ENCODE peak calls at places on chromosomes 12 and 14, in ten cellular contexts. H is SK-N-SH; O is endothelial cell of umbilical vein; L is CD4-positive, alpha-beta T cell; J is CD8-positive, alpha-beta memory T cell; U is tibial artery; B is tibial nerve; G is esophagus squamous epithelium; N is trophoblast cell; R is endodermal cell. Q is an unnamed sample. For H3K9me3, the result is how much of the 10 kb centered on the place peaks cover.

GRCh38 chr12:126558810-126559209 is 1493.6 kb downstream of the AACS start:
- DNase-seq in H (no peak), O (no peak), L (no peak), J (no peak), U (no peak), B (no peak), G (no peak), N (no peak), R (no peak), Q (no peak)

GRCh38 chr12:65004270-65004669 is 116.8 kb downstream of the WIF1 start:
- DNase-seq in H (no peak), O (no peak), L (no peak), J (no peak), U (no peak), B (no peak), G (no peak), N (no peak), R (no peak), Q (no peak)

GRCh38 chr14:68884031-68885030 is 91.5 kb upstream of the ZFP36L1 start:
- DNase-seq in H (no peak), O (peak), L (no peak), J (no peak), U (peak), B (no peak), G (no peak), N (no peak), R (no peak), Q (peak)

GRCh38 chr14:91369628-91370445 is 47.8 kb downstream of the CCDC88C start:
- DNase-seq in H (no peak), O (peak), L (no peak), J (no peak), U (no peak), B (no peak), G (no peak), N (peak), R (no peak), Q (peak)

GRCh38 chr12:112381421-112381897 is 772 bp downstream of the HECTD4 start:
- DNase-seq in H (no peak), O (peak), L (peak), J (no peak), U (no peak), B (no peak), G (no peak), N (peak), R (peak), Q (peak)

GRCh38 chr12:80936642-80937390 is 918 bp downstream of the LIN7A start:
- DNase-seq in H (peak), O (peak), L (no peak), J (no peak), U (peak), B (no peak), G (no peak), N (peak), R (peak), Q (peak)

GRCh38 chr12:110351119-110351518 is 52.4 kb downstream of the ANAPC7 start:
- DNase-seq in H (no peak), O (no peak), L (no peak), J (no peak), U (no peak), B (no peak), G (no peak), N (no peak), R (no peak), Q (no peak)

GRCh38 chr14:68663385-68664076 is 129.3 kb downstream of the ZFP36L1 start:
- DNase-seq in H (no peak), O (no peak), L (no peak), J (no peak), U (no peak), B (no peak), G (no peak), N (no peak), R (no peak), Q (peak)

GRCh38 chr12:76883826-76884225 is 5.0 kb upstream of the CSRP2 start:
- DNase-seq in H (no peak), O (no peak), L (no peak), J (no peak), U (no peak), B (peak), G (no peak), N (no peak), R (peak), Q (no peak)

GRCh38 chr14:52369305-52369781 is 55.2 kb downstream of the PTGER2 start:
- DNase-seq in H (no peak), O (no peak), L (no peak), J (no peak), U (no peak), B (no peak), G (no peak), N (no peak), R (no peak), Q (peak)

GRCh38 chr14:54621686-54622085 is 54.8 kb downstream of the SAMD4A start:
- DNase-seq in H (no peak), O (no peak), L (no peak), J (no peak), U (no peak), B (no peak), G (no peak), N (no peak), R (no peak), Q (peak)

GRCh38 chr14:89364316-89364715 is 52.7 kb downstream of the FOXN3 start:
- DNase-seq in H (no peak), O (no peak), L (no peak), J (no peak), U (no peak), B (no peak), G (no peak), N (no peak), R (no peak), Q (no peak)

GRCh38 chr14:105223260-105223659 is 25.1 kb upstream of the BTBD6 start:
- DNase-seq in H (no peak), O (no peak), L (no peak), J (no peak), U (no peak), B (no peak), G (no peak), N (peak), R (no peak), Q (no peak)

GRCh38 chr12:76428117-76428516 is 79.9 kb upstream of the BBS10 start:
- DNase-seq in H (no peak), O (no peak), L (no peak), J (no peak), U (no peak), B (no peak), G (no peak), N (no peak), R (no peak), Q (no peak)

GRCh38 chr12:104522985-104523719 is 66.4 kb downstream of the CHST11 start:
- DNase-seq in H (no peak), O (peak), L (no peak), J (no peak), U (no peak), B (no peak), G (no peak), N (peak), R (no peak), Q (peak)

GRCh38 chr14:24307575-24308341 is at the start of gene CIDEB:
- DNase-seq in H (peak), O (peak), L (peak), J (peak), U (peak), B (no peak), G (no peak), N (peak), R (peak), Q (peak)

GRCh38 chr12:26156996-26157395 is 32.2 kb upstream of the BHLHE41 start:
- DNase-seq in H (no peak), O (no peak), L (no peak), J (no peak), U (no peak), B (no peak), G (no peak), N (no peak), R (no peak), Q (no peak)

GRCh38 chr14:52051251-52051650 is 17.6 kb downstream of the NID2 start:
- DNase-seq in H (no peak), O (no peak), L (no peak), J (no peak), U (no peak), B (no peak), G (no peak), N (no peak), R (no peak), Q (no peak)

DNA sequence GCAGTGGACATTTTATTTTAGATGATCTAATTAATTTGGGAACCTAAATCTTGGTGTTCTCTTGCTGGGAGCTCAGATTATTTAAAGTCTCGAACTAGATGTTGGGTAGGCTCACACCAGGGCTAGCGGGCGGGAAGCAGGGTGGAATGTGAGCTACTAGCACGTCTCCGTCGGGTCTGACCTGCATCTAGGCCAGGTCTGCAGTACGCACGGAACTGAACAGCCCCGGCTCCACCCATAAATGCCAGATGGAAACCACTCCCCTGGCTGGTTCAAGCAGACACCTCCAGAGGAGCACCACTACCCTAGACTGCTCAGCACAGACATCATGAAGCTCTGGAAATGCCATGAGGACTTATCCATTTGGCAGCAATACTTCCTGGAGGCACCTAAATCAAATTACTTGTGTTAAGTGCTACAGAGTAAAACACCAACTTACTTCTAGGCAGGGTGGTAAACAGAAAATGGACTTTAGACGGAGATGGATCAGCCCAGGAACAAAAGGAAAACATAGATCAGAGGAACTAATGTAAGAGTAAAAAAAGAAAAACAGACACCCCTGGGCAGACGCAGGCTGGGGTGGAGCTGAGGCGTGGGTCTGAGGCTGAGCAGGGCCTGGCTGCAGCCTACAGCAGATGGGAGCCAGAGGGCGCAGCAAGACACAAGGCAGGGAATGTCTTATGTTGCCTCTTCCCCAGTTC is 10.2 kb downstream of the ZNF605 start:
- DNase-seq in H (no peak), O (no peak), L (no peak), J (no peak), U (no peak), B (no peak), G (no peak), N (no peak), R (no peak), Q (no peak)
- H3K9me3 ChIP-seq in H (under half), O (under half), L (half or more), J (under half), U (half or more), B (under half), G (half or more), N (half or more), R (half or more), Q (half or more)

DNA sequence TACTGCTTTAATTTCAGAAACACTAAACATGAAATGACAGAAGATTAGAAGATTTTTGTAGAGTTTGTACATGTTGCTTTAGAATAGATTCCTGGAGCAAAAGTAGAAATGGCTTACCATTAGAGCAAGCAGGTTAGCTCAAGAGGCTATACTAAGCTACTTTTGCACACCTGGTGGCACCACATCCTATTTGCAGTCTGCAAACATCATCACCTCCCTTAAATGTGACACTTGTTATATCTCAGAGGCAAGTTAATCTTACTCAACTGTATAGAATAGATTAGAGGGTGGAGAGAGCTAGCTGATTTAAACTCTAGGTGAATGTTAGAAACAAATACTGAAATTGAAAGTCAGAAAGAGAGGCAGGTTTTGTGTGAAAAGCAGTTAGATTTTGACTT is 30.7 kb upstream of the OR4E1 start:
- DNase-seq in H (no peak), O (no peak), L (no peak), J (no peak), U (no peak), B (no peak), G (no peak), N (no peak), R (no peak), Q (no peak)
- H3K9me3 ChIP-seq in H (under half), O (under half), L (under half), J (under half), U (under half), B (under half), G (under half), N (under half), R (under half), Q (under half)

GRCh38 chr14:42299692-42300091 is 693.0 kb downstream of the LRFN5 start:
- DNase-seq in H (no peak), O (no peak), L (no peak), J (no peak), U (no peak), B (no peak), G (no peak), N (no peak), R (no peak), Q (no peak)
- H3K9me3 ChIP-seq in H (under half), O (under half), L (under half), J (under half), U (under half), B (under half), G (under half), N (under half), R (under half), Q (under half)

GRCh38 chr12:28367326-28367725 is 177.1 kb downstream of the CCDC91 start:
- DNase-seq in H (no peak), O (no peak), L (no peak), J (no peak), U (no peak), B (no peak), G (no peak), N (no peak), R (no peak), Q (no peak)
- H3K9me3 ChIP-seq in H (under half), O (under half), L (under half), J (under half), U (under half), B (under half), G (under half), N (under half), R (half or more), Q (under half)

GRCh38 chr14:40216976-40217375 is 784.7 kb upstream of the FBXO33 start:
- DNase-seq in H (no peak), O (no peak), L (no peak), J (no peak), U (no peak), B (no peak), G (no peak), N (no peak), R (no peak), Q (no peak)

GRCh38 chr14:40222996-40223395 is 790.8 kb upstream of the FBXO33 start:
- DNase-seq in H (no peak), O (no peak), L (no peak), J (no peak), U (no peak), B (no peak), G (no peak), N (no peak), R (no peak), Q (no peak)

GRCh38 chr14:40218282-40218941 is 786.2 kb upstream of the FBXO33 start:
- DNase-seq in H (no peak), O (no peak), L (no peak), J (no peak), U (no peak), B (no peak), G (no peak), N (no peak), R (no peak), Q (no peak)

GRCh38 chr14:40219032-40219431 is 786.8 kb upstream of the FBXO33 start:
- DNase-seq in H (no peak), O (no peak), L (no peak), J (no peak), U (no peak), B (no peak), G (no peak), N (no peak), R (no peak), Q (no peak)

DNA sequence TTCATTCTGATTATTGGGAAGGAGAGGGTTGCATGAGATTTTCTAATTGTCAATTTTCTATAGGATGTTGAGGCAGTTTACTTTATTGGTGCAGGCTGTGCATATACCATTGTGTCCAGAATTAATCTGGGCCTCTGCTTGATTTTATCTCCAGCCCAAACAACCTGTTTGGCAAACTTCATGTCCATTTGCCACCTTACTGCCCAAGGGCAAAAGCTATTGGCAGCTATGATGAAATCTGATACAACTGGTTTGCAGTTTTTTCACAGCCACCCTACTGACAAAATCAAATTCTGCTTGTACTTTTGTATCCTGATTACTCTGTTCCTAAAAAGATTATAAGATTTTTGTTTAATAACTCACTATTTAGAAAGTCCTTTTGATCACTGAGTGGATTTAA is 789.2 kb upstream of the FBXO33 start:
- DNase-seq in H (no peak), O (no peak), L (no peak), J (no peak), U (no peak), B (no peak), G (no peak), N (peak), R (no peak), Q (no peak)
- H3K9me3 ChIP-seq in H (under half), O (under half), L (under half), J (under half), U (under half), B (under half), G (under half), N (under half), R (under half), Q (under half)

GRCh38 chr12:45638386-45638785 is 91.1 kb upstream of the ARID2 start:
- DNase-seq in H (no peak), O (peak), L (no peak), J (no peak), U (no peak), B (no peak), G (no peak), N (no peak), R (no peak), Q (no peak)
- H3K9me3 ChIP-seq in H (under half), O (under half), L (under half), J (under half), U (under half), B (under half), G (under half), N (under half), R (under half), Q (under half)

DNA sequence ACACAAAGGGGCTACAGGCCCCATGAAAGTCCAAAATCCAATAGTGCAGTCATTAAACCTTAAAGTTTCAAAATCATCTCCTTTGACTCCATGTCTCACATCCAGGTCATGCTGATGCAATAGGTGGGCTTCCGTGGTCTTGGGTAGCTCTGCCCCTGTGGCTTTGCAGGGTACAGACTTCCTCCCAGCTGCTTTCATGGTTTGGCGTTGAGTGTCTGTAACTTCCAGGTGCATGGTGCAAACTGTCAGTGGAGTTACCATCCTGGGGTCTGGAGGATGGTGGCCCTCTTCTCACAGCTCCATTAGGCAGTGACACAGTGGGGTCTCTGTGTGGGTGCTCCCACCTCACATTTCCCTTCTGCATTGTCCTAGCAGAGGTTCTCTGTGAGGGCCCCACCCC is 8.5 kb upstream of the OR4Q2 start:
- DNase-seq in H (no peak), O (no peak), L (no peak), J (no peak), U (no peak), B (no peak), G (no peak), N (no peak), R (no peak), Q (no peak)
- H3K9me3 ChIP-seq in H (under half), O (under half), L (under half), J (under half), U (under half), B (under half), G (under half), N (under half), R (half or more), Q (under half)

GRCh38 chr14:74846968-74847549 is 28.9 kb downstream of the PROX2 start:
- DNase-seq in H (no peak), O (no peak), L (no peak), J (no peak), U (no peak), B (no peak), G (no peak), N (peak), R (no peak), Q (peak)
- H3K9me3 ChIP-seq in H (under half), O (under half), L (under half), J (under half), U (under half), B (under half), G (under half), N (under half), R (under half), Q (under half)

Q was measured in adipocyte.